ENCODE peak calls at places on chromosomes 5 and 9, in nine cellular contexts. G, U, Y, Z, B, R, T, J and K are unnamed samples.

GRCh38 chr9:110148384-110148783 is 59.6 kb downstream of the C9orf152 start:
- DNase-seq in Y (peak; percentile 45), Z (no peak), T (peak; percentile 80), G (no peak), R (peak; percentile 33), J (no peak), U (no peak), B (no peak), K (no peak)

GRCh38 chr5:175889910-175890684 is 18.7 kb downstream of the CPLX2 start:
- DNase-seq in U (no peak), T (no peak), R (no peak), J (no peak), Z (no peak), B (peak; percentile 82), Y (no peak), G (no peak), K (peak; percentile 49)

GRCh38 chr5:56506586-56506985 is 273.5 kb upstream of the ANKRD55 start:
- DNase-seq in Y (no peak), U (no peak), Z (no peak), J (no peak), B (no peak), G (no peak), T (no peak), R (no peak), K (peak; percentile 91)

GRCh38 chr5:154593091-154593490 is 115.1 kb upstream of the HAND1 start:
- DNase-seq in Y (peak; percentile 38), T (no peak), G (no peak), R (peak; percentile 76), Z (no peak), U (no peak), J (no peak), B (no peak), K (peak; percentile 21)

GRCh38 chr5:140041492-140042421 is 1.3 kb downstream of the NRG2 start:
- DNase-seq in Z (no peak), U (peak; percentile 42), R (peak; percentile 67), T (no peak), B (peak; percentile 91), G (no peak), J (peak; percentile 70), Y (peak; percentile 66), K (peak; percentile 89)

GRCh38 chr9:88993327-88993726 is 2.1 kb downstream of the S1PR3 start:
- DNase-seq in G (no peak), T (no peak), R (no peak), B (no peak), Z (no peak), J (no peak), Y (no peak), U (no peak), K (no peak)

GRCh38 chr9:32579706-32580331 is 6.9 kb upstream of the NDUFB6 start:
- DNase-seq in T (peak; percentile 83), G (peak; percentile 39), U (peak; percentile 31), Z (peak; percentile 70), R (peak; percentile 67), J (peak; percentile 82), Y (peak; percentile 25), B (peak; percentile 56), K (peak; percentile 59)

GRCh38 chr9:36207016-36207415 is 16.3 kb downstream of the CLTA start:
- DNase-seq in G (no peak), T (no peak), B (no peak), R (peak; percentile 83), U (peak; percentile 44), Y (peak; percentile 26), Z (no peak), J (peak; percentile 60), K (peak; percentile 59)

GRCh38 chr9:120475341-120475740 is 104.6 kb downstream of the CDK5RAP2 start:
- DNase-seq in G (no peak), U (no peak), J (no peak), T (no peak), Y (no peak), B (no peak), Z (no peak), R (peak; percentile 91), K (peak; percentile 15)

GRCh38 chr5:110413856-110414255 is 312.6 kb downstream of the TMEM232 start:
- DNase-seq in B (no peak), R (peak; percentile 50), U (no peak), T (no peak), Y (no peak), Z (no peak), G (no peak), J (no peak), K (peak; percentile 19)

GRCh38 chr5:158754018-158754514 is 345.6 kb downstream of the EBF1 start:
- DNase-seq in Y (no peak), J (no peak), G (no peak), B (no peak), U (no peak), T (no peak), Z (no peak), R (peak; percentile 95), K (peak; percentile 90)

GRCh38 chr5:39400711-39401385 is 23.9 kb downstream of the DAB2 start:
- DNase-seq in B (no peak), R (peak; percentile 43), Y (no peak), J (no peak), T (no peak), G (no peak), Z (no peak), U (no peak), K (peak; percentile 50)

GRCh38 chr5:175027390-175027789 is 303.0 kb downstream of the MSX2 start:
- DNase-seq in J (no peak), Z (no peak), B (no peak), T (no peak), U (no peak), Y (no peak), R (no peak), G (no peak), K (no peak)

GRCh38 chr9:14532716-14533115 is 160.5 kb downstream of the ZDHHC21 start:
- DNase-seq in R (peak; percentile 39), T (no peak), Z (no peak), J (no peak), B (no peak), U (no peak), Y (peak; percentile 8), G (no peak), K (peak; percentile 9)

GRCh38 chr9:113138760-113139159 is 12.0 kb upstream of the SLC31A2 start:
- DNase-seq in Y (no peak), T (no peak), Z (no peak), G (no peak), R (no peak), J (no peak), U (no peak), B (no peak), K (no peak)

GRCh38 chr5:123369371-123369968 is 53.7 kb downstream of the CEP120 start:
- DNase-seq in Z (no peak), U (no peak), B (no peak), G (no peak), R (no peak), J (no peak), Y (no peak), T (no peak), K (no peak)

GRCh38 chr9:94796687-94797086 is 70.2 kb downstream of the AOPEP start:
- DNase-seq in B (no peak), R (no peak), G (no peak), Y (no peak), T (no peak), Z (no peak), U (no peak), J (no peak), K (no peak)

GRCh38 chr5:132500244-132500930 is 9.8 kb upstream of the IRF1 start:
- DNase-seq in T (no peak), J (no peak), Y (no peak), U (no peak), B (no peak), Z (no peak), R (no peak), G (no peak), K (no peak)

GRCh38 chr9:124553738-124554137 is 46.5 kb upstream of the NR5A1 start:
- DNase-seq in T (no peak), B (no peak), Z (no peak), U (no peak), G (no peak), J (no peak), R (peak; percentile 86), Y (peak; percentile 17), K (peak; percentile 91)

GRCh38 chr5:103263054-103263453 is 4.5 kb downstream of the MACIR start:
- DNase-seq in G (no peak), R (no peak), Z (no peak), J (no peak), T (no peak), Y (no peak), U (no peak), B (no peak), K (no peak)

GRCh38 chr9:76980566-76980965 is 38.9 kb upstream of the FOXB2 start:
- DNase-seq in Z (no peak), Y (no peak), G (no peak), T (no peak), B (no peak), J (no peak), R (no peak), U (no peak), K (no peak)

GRCh38 chr9:14080940-14081621 is 232.9 kb downstream of the NFIB start:
- DNase-seq in J (no peak), G (no peak), R (peak; percentile 9), Y (peak; percentile 95), Z (no peak), U (no peak), B (no peak), T (no peak), K (no peak)

GRCh38 chr5:168947212-168947868 is 353.6 kb downstream of the SLIT3 start:
- DNase-seq in Y (peak; percentile 24), U (peak; percentile 4), R (peak; percentile 74), J (peak; percentile 58), B (peak; percentile 51), Z (no peak), T (peak; percentile 40), G (peak; percentile 54), K (peak; percentile 45)

GRCh38 chr5:139210585-139210984 is 12.4 kb upstream of the SIL1 start:
- DNase-seq in Z (no peak), U (no peak), T (no peak), J (no peak), R (no peak), G (no peak), B (no peak), Y (no peak), K (no peak)

GRCh38 chr9:109314011-109314531 is 6.8 kb downstream of the EPB41L4B start:
- DNase-seq in G (no peak), T (no peak), U (no peak), R (no peak), Y (no peak), B (no peak), J (no peak), Z (no peak), K (no peak)

GRCh38 chr9:76441551-76442322 is 17.2 kb upstream of the GCNT1 start:
- DNase-seq in Z (no peak), Y (peak; percentile 40), T (peak; percentile 13), G (no peak), J (no peak), R (peak; percentile 82), U (no peak), B (no peak), K (peak; percentile 92)

GRCh38 chr9:120663380-120663779 is 50.9 kb downstream of the MEGF9 start:
- DNase-seq in U (no peak), B (no peak), G (no peak), Z (no peak), R (no peak), J (no peak), Y (no peak), T (no peak), K (no peak)

GRCh38 chr5:73435640-73436534 is 12.7 kb downstream of the FOXD1 start:
- DNase-seq in G (no peak), T (no peak), U (no peak), Y (no peak), J (no peak), R (peak; percentile 6), B (no peak), Z (no peak), K (no peak)

GRCh38 chr5:123455640-123456039 is 32.4 kb upstream of the CEP120 start:
- DNase-seq in Y (no peak), U (no peak), R (no peak), T (no peak), G (peak; percentile 6), Z (no peak), B (no peak), J (no peak), K (no peak)